ENCODE peak calls at places on chromosomes 11 and 22, in six cellular contexts. J is HFFc6, R is mammary epithelial cell, U is astrocyte of the spinal cord, E is IMR-90, Q is AG04450. M is an unnamed sample.

GRCh38 chr22:28244760-28245159 is 325.7 kb upstream of the PITPNB start:
- DNase-seq in R (no peak), J (no peak), U (no peak), Q (no peak), E (no peak), M (no peak)

GRCh38 chr22:42365337-42365865 is 66.8 kb downstream of the NFAM1 start:
- DNase-seq in Q (no peak), J (no peak), U (no peak), R (no peak), E (no peak), M (no peak)

GRCh38 chr11:59429924-59430516 is 3.8 kb upstream of the OR5A2 start:
- DNase-seq in U (peak), E (peak), J (peak), R (peak), Q (peak), M (peak)

GRCh38 chr11:132874638-132875037 is 657.7 kb downstream of the OPCML start:
- DNase-seq in J (peak), E (peak), U (peak), R (peak), Q (peak), M (no peak)

GRCh38 chr11:124070906-124071621 is 29.9 kb upstream of the OR10G7 start:
- DNase-seq in E (peak), U (peak), J (peak), Q (peak), R (peak), M (peak)

GRCh38 chr22:33871935-33872334 is 48.3 kb downstream of the LARGE1 start:
- DNase-seq in E (peak), Q (no peak), R (no peak), U (no peak), J (no peak), M (no peak)

GRCh38 chr11:46553746-46554204 is 40.0 kb downstream of the AMBRA1 start:
- DNase-seq in Q (no peak), E (no peak), J (peak), U (no peak), R (peak), M (no peak)

GRCh38 chr22:29050457-29050856 is 11.2 kb downstream of the C22orf31 start:
- DNase-seq in J (no peak), U (no peak), E (no peak), R (no peak), Q (no peak), M (no peak)

GRCh38 chr11:10314199-10315072 is 9.6 kb downstream of the ADM start:
- DNase-seq in J (no peak), U (peak), Q (no peak), R (peak), E (peak), M (no peak)

GRCh38 chr11:118998388-118998717 is 415 bp downstream of the CENATAC start:
- DNase-seq in J (no peak), Q (no peak), E (no peak), R (no peak), U (peak), M (no peak)

GRCh38 chr11:121909571-121909970 is 206.4 kb downstream of the BLID start:
- DNase-seq in E (no peak), U (no peak), Q (no peak), J (no peak), R (no peak), M (no peak)

GRCh38 chr11:10295056-10295901 is 1.3 kb upstream of the SBF2 start:
- DNase-seq in Q (no peak), U (no peak), J (no peak), R (no peak), E (no peak), M (no peak)

GRCh38 chr11:45768486-45768885 is 36.5 kb upstream of the SLC35C1 start:
- DNase-seq in J (no peak), U (no peak), E (no peak), Q (no peak), R (no peak), M (no peak)

GRCh38 chr22:17808688-17809403 is 34.6 kb upstream of the BID start:
- DNase-seq in Q (no peak), E (peak), U (no peak), R (no peak), J (no peak), M (no peak)

GRCh38 chr11:6526411-6527135 is 29.5 kb downstream of the DNHD1 start:
- DNase-seq in E (no peak), R (no peak), J (no peak), Q (no peak), U (no peak), M (no peak)

GRCh38 chr22:49966716-49967332 is 6.3 kb downstream of the PIM3 start:
- DNase-seq in Q (no peak), R (no peak), U (no peak), J (no peak), E (no peak), M (no peak)

GRCh38 chr22:34842630-34843029 is 223.3 kb upstream of the ISX start:
- DNase-seq in Q (no peak), J (no peak), E (no peak), U (no peak), R (no peak), M (no peak)

GRCh38 chr11:121814962-121815361 is 301.1 kb downstream of the BLID start:
- DNase-seq in Q (no peak), E (peak), J (peak), R (peak), U (peak), M (no peak)

GRCh38 chr11:46247664-46248063 is 29.8 kb upstream of the CREB3L1 start:
- DNase-seq in E (peak), R (peak), Q (no peak), U (peak), J (no peak), M (no peak)

GRCh38 chr11:33976351-33977199 is 75.0 kb upstream of the CAPRIN1 start:
- DNase-seq in J (no peak), E (peak), U (no peak), R (no peak), Q (no peak), M (no peak)

GRCh38 chr22:35418088-35418487 is 18.1 kb downstream of the MCM5 start:
- DNase-seq in Q (no peak), U (no peak), E (peak), J (peak), R (peak), M (no peak)

GRCh38 chr11:29061452-29061851 is 953.3 kb downstream of the METTL15 start:
- DNase-seq in U (no peak), Q (no peak), R (no peak), E (no peak), J (no peak), M (no peak)

GRCh38 chr11:36333897-36334296 is 37.8 kb downstream of the PRR5L start:
- DNase-seq in J (peak), E (peak), U (peak), Q (no peak), R (peak), M (no peak)

GRCh38 chr11:35235944-35236666 is 97.1 kb downstream of the CD44 start:
- DNase-seq in J (peak), Q (no peak), R (peak), E (no peak), U (peak), M (peak)

GRCh38 chr11:1221848-1222311 is 986 bp upstream of the MUC5B start:
- DNase-seq in R (no peak), J (no peak), U (no peak), E (no peak), Q (no peak), M (no peak)

GRCh38 chr22:24433001-24433867 is 5.8 kb downstream of the ADORA2A start:
- DNase-seq in Q (no peak), R (no peak), U (no peak), E (no peak), J (no peak), M (no peak)

GRCh38 chr22:17772963-17773605 is 1.2 kb downstream of the BID start:
- DNase-seq in E (peak), Q (no peak), U (peak), R (peak), J (peak), M (no peak)

GRCh38 chr11:16097543-16097942 is 258.8 kb downstream of the SOX6 start:
- DNase-seq in J (no peak), E (no peak), Q (no peak), R (peak), U (no peak), M (no peak)

GRCh38 chr22:27820896-27821866 is 19.6 kb upstream of the MN1 start:
- DNase-seq in R (peak), U (peak), J (no peak), E (no peak), Q (no peak), M (no peak)

GRCh38 chr22:49011769-49012598 is 815.7 kb downstream of the BRD1 start:
- DNase-seq in U (no peak), R (no peak), E (no peak), Q (no peak), J (no peak), M (no peak)

GRCh38 chr22:35977136-35977535 is 51.5 kb downstream of the RBFOX2 start:
- DNase-seq in U (peak), J (peak), E (peak), Q (peak), R (no peak), M (no peak)

GRCh38 chr11:108160970-108161566 is 39.7 kb downstream of the ACAT1 start:
- DNase-seq in E (no peak), U (no peak), Q (no peak), J (no peak), R (no peak), M (no peak)

GRCh38 chr11:66562907-66563583 is 5.4 kb downstream of the CTSF start:
- DNase-seq in E (no peak), U (no peak), R (no peak), J (no peak), Q (no peak), M (no peak)

GRCh38 chr11:104127828-104128227 is 36.1 kb downstream of the PDGFD start:
- DNase-seq in E (peak), R (peak), Q (no peak), J (peak), U (no peak), M (no peak)

DNA sequence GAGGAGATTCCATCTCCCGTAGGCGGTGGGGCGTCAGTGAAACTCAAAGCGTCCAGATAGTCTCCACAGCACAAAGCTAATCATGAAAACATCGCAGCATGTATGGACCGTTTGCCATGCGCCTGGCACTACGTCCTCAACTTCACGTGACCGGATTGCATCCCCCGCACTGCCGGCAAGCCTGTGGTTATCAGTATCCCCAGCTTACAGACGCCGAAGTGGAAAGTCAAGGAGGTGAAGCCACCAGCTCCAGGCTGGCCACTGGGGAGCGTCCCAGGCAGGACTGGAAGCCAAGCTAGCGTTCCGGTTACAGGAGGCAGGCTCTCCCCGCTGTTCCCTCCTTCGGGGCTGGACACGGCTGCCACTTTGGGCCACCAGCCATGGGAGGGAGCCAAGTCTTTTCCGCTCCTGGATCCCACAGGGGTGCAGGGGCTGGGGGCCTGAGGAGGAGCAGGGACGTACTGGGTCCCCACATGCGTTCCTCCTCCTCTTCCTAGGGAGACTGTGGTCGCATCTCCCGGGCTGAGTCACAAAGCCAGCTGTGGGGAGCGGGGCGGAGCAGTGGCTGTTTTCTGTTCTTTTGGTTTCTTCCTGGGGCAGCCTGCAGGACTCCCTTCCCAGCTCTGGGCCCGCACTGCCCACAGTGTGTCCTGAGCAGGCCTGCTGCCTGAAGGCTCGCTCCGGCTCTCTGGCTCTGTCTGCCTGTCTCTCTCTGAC is 4.3 kb upstream of the OSBPL5 start:
- DNase-seq in J (peak), Q (no peak), E (peak), U (peak), R (peak), M (no peak)
- TF ChIP-seq CTCF in J (peak), Q (no peak), E (peak), U (no peak), R (no peak), M (peak)

DNA sequence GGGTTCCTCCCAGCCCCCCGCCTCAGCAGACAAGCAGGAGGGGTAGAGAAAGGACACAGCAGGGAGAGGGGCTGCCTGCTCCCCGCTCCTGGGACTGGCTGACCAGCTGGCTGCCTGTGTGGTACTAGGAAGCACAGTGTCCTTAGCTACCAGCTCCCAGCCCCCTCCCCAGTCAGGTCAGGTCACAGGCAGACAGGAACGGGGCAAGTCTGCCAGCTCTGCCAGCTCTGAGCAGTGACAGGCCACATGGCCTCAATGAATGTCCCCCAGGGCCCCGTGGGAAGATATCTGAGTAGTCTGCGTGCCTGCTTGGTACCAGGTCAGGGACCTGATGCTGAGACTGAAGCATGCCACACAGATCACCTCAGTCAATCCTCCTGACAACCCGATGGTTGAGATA is 13.6 kb upstream of the MFNG start:
- DNase-seq in J (no peak), E (no peak), U (no peak), Q (no peak), R (no peak), M (no peak)
- TF ChIP-seq CTCF in J (no peak), E (no peak), U (no peak), Q (no peak), R (no peak), M (no peak)

GRCh38 chr11:131483453-131483852 is 113.0 kb downstream of the NTM start:
- DNase-seq in U (no peak), E (no peak), Q (no peak), J (no peak), R (no peak), M (no peak)
- TF ChIP-seq CTCF in U (no peak), E (no peak), Q (no peak), J (no peak), R (no peak), M (no peak)

GRCh38 chr11:134258577-134258976 is 5.2 kb downstream of the ACAD8 start:
- DNase-seq in J (no peak), E (no peak), Q (no peak), U (no peak), R (no peak), M (no peak)

GRCh38 chr11:134261000-134261399 is 7.6 kb downstream of the ACAD8 start:
- DNase-seq in E (no peak), R (no peak), Q (no peak), U (no peak), J (no peak), M (no peak)

GRCh38 chr11:134260503-134260902 is 7.1 kb downstream of the ACAD8 start:
- DNase-seq in U (no peak), Q (no peak), R (no peak), E (no peak), J (no peak), M (no peak)

GRCh38 chr11:134264966-134265365 is 11.2 kb upstream of the GLB1L3 start:
- DNase-seq in U (no peak), Q (no peak), J (no peak), E (no peak), R (no peak), M (no peak)

DNA sequence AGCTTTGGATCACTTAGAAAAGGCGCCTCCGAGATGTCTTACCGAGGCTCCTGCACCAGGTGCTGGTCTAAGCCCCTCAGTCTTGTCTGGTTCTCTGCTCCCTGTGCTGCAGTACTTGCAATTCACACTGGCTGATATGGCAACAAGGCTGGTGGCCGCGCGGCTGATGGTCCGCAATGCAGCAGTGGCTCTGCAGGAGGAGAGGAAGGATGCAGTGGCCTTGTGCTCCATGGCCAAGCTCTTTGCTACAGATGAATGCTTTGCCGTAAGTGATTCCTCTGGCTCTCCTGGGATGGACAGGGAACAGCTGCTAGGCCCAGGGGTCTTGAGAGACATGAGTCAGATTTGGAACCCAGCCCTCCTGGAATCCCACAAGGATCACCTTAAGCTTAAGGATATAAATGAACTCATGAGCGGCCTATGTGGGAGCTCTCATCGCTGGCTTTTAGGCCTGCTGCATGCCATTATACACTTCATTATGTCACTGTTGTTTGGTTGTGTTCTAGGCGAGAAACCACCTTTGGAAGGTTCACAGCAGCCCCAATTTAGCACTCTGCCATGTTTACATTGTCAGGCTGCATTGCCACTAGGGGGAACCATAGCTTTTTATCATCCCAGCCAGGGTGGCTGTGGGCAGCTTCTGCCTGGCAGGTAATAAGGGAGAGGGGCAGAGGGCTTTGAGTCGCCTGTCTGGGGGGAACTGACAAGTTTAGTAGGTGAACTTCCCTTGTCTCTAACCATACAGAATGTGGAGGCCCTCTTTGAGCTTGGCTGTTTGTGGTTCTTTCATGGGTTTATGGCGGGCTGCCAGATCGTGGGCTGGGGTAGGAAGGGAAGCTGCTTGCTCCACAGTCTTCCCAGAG is 8.5 kb downstream of the ACAD8 start:
- DNase-seq in E (no peak), U (peak), J (peak), R (no peak), Q (no peak), M (no peak)
- TF ChIP-seq CTCF in E (peak), U (peak), J (peak), R (peak), Q (peak), M (peak)

GRCh38 chr11:61675826-61676225 is 4.4 kb upstream of the DAGLA start:
- DNase-seq in Q (no peak), U (no peak), R (no peak), J (no peak), E (peak), M (no peak)
- TF ChIP-seq CTCF in Q (no peak), U (no peak), R (no peak), J (no peak), E (no peak), M (no peak)

GRCh38 chr11:27783701-27784355 is 83.6 kb upstream of the BDNF start:
- DNase-seq in E (no peak), U (no peak), J (no peak), R (no peak), Q (no peak), M (no peak)
- TF ChIP-seq CTCF in E (no peak), U (no peak), J (peak), R (no peak), Q (no peak), M (no peak)